ENCODE peak calls at places on chromosomes 13 and 19, in five cellular contexts. C is IMR-90, K is HepG2, P is HCT116, H is A549. E is an unnamed sample.

GRCh38 chr13:113216165-113217056 is 7.0 kb downstream of the CUL4A start:
- DNase-seq in C (peak), K (peak), H (peak), P (peak), E (peak)

GRCh38 chr19:6580313-6580712 is 10.6 kb downstream of the CD70 start:
- DNase-seq in C (peak), H (peak), P (peak), K (no peak), E (no peak)

GRCh38 chr13:78875792-78876580 is 217.0 kb upstream of the OBI1 start:
- DNase-seq in C (no peak), K (no peak), H (no peak), P (no peak), E (no peak)

GRCh38 chr13:112893570-112894422 is 75.2 kb upstream of the MCF2L start:
- DNase-seq in H (no peak), C (peak), P (no peak), K (peak), E (peak)

GRCh38 chr13:79560954-79561353 is 80.0 kb downstream of the NDFIP2 start:
- DNase-seq in P (no peak), H (no peak), C (no peak), K (no peak), E (no peak)

GRCh38 chr19:57815247-57816075 is 748 bp upstream of the ZNF552 start:
- DNase-seq in C (no peak), H (no peak), K (no peak), P (no peak), E (no peak)

GRCh38 chr19:1746401-1747284 is 6.7 kb upstream of the ONECUT3 start:
- DNase-seq in P (peak), C (peak), H (peak), K (no peak), E (no peak)

GRCh38 chr13:44455781-44456180 is 82.2 kb downstream of the SERP2 start:
- DNase-seq in K (no peak), P (no peak), H (no peak), C (no peak), E (no peak)

GRCh38 chr13:24228852-24229458 is 68.4 kb downstream of the SPATA13 start:
- DNase-seq in C (peak), K (peak), P (peak), H (peak), E (peak)

GRCh38 chr13:76993021-76993420 is 1.1 kb downstream of the CLN5 start:
- DNase-seq in C (peak), K (no peak), P (no peak), H (no peak), E (no peak)

GRCh38 chr19:35768082-35768421 is 7.3 kb upstream of the ARHGAP33 start:
- DNase-seq in H (no peak), P (no peak), K (no peak), C (no peak), E (no peak)

GRCh38 chr13:38582133-38582532 is 104.7 kb upstream of the FREM2 start:
- DNase-seq in K (peak), H (peak), C (peak), P (no peak), E (peak)

GRCh38 chr13:113411216-113412023 is 41.9 kb downstream of the ADPRHL1 start:
- DNase-seq in H (peak), C (peak), P (peak), K (peak), E (no peak)

GRCh38 chr19:3071764-3072163 is 9.5 kb upstream of the TLE5 start:
- DNase-seq in C (no peak), P (no peak), H (no peak), K (no peak), E (no peak)

GRCh38 chr13:32086791-32087441 is 55.3 kb downstream of the FRY start:
- DNase-seq in H (no peak), K (no peak), C (no peak), P (no peak), E (no peak)

GRCh38 chr19:7751157-7751783 is 3.9 kb upstream of the CD209 start:
- DNase-seq in P (no peak), K (no peak), H (no peak), C (peak), E (no peak)

GRCh38 chr13:30371649-30372265 is 50.5 kb upstream of the UBE2L5 start:
- DNase-seq in H (peak), C (peak), K (peak), P (peak), E (no peak)

GRCh38 chr13:44759222-44759721 is 183.1 kb upstream of the TSC22D1 start:
- DNase-seq in P (no peak), H (no peak), C (no peak), K (no peak), E (no peak)

GRCh38 chr19:15280915-15281683 is 48.9 kb upstream of the EPHX3 start:
- DNase-seq in C (peak), H (peak), P (no peak), K (peak), E (peak)

GRCh38 chr13:89541091-89542030 is 1806.1 kb upstream of the MIR17HG start:
- DNase-seq in H (no peak), P (no peak), K (no peak), C (no peak), E (no peak)

GRCh38 chr19:35284153-35285140 is 2.1 kb downstream of the HAMP start:
- DNase-seq in H (no peak), P (no peak), C (no peak), K (peak), E (no peak)

GRCh38 chr19:47994209-47994802 is at the start of gene ELSPBP1:
- DNase-seq in P (no peak), H (no peak), K (no peak), C (no peak), E (no peak)

GRCh38 chr13:50060718-50061117 is 45.5 kb downstream of the KCNRG start:
- DNase-seq in H (no peak), K (no peak), C (no peak), P (no peak), E (no peak)

GRCh38 chr19:49614096-49614857 is 23.3 kb downstream of the PRR12 start:
- DNase-seq in C (peak), P (no peak), H (peak), K (peak), E (no peak)

GRCh38 chr13:42272776-42273175 is 824 bp downstream of the AKAP11 start:
- DNase-seq in K (no peak), C (no peak), H (no peak), P (no peak), E (no peak)

GRCh38 chr19:34969721-34970120 is 5.7 kb upstream of the ZNF792 start:
- DNase-seq in P (no peak), K (no peak), C (no peak), H (no peak), E (no peak)

GRCh38 chr19:48000846-48001245 is 6.4 kb downstream of the ELSPBP1 start:
- DNase-seq in K (no peak), P (no peak), H (no peak), C (no peak), E (no peak)

GRCh38 chr19:15091918-15092753 is 10.1 kb downstream of the OR1I1 start:
- DNase-seq in H (peak), C (peak), K (peak), P (peak), E (peak)

GRCh38 chr19:32519023-32519422 is 62.0 kb upstream of the PDCD5 start:
- DNase-seq in P (no peak), H (no peak), K (no peak), C (no peak), E (no peak)

GRCh38 chr19:56670961-56671612 is 470 bp downstream of the ZNF835 start:
- DNase-seq in H (no peak), C (no peak), K (no peak), P (no peak), E (no peak)

GRCh38 chr19:13817615-13818371 is 22.6 kb downstream of the ZSWIM4 start:
- DNase-seq in K (no peak), H (no peak), P (no peak), C (no peak), E (peak)

GRCh38 chr19:52297601-52298358 is 811 bp downstream of the ZNF480 start:
- DNase-seq in K (no peak), P (no peak), H (no peak), C (peak), E (peak)

GRCh38 chr13:26508885-26509284 is 48.6 kb upstream of the WASF3 start:
- DNase-seq in C (peak), H (peak), K (no peak), P (no peak), E (no peak)

GRCh38 chr13:39918837-39919236 is 263.4 kb downstream of the COG6 start:
- DNase-seq in H (no peak), C (no peak), K (no peak), P (no peak), E (no peak)

DNA sequence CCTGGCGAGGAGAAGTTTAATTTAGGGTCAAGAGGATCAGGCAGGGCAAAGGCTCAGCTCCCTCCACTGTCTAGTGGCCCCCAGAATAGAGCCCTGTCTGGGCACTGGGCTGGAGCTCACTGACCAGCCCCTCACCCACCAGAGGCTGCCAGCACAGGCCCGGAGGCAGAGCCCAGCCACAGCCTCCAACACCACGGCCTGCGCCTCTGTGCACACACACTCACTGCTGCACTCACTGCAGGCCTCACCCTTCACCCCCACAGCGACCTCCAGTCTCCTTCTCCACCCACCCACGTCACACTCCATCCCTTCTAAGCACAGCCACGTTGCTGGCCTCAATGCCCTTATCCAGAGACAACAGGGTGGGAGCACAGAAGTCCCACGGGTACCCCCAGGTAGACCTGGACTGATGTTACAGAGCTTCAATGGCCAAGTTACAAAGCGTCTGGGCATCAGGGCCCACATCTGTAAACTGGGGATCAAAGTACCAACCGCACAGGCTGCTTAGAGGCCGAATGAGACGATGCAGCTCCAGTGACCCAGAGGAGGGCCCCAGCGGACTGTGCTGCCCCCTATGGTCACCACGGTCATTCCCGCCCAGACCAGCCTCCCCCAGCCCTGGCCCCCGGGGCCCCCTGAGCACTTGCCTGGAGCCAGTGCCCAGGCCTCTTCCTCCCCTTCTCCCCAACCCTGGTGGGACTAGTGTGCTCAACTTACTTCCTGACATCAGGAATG is 4.5 kb upstream of the PRKD2 start:
- DNase-seq in C (no peak), K (peak), H (no peak), P (no peak), E (peak)
- H3K27ac ChIP-seq in C (no peak), K (peak), H (no peak), P (no peak), E (no peak)

GRCh38 chr13:109131698-109132257 is 502.4 kb downstream of the MYO16 start:
- DNase-seq in H (no peak), K (no peak), P (no peak), C (peak), E (no peak)

GRCh38 chr13:109136873-109137272 is 507.5 kb downstream of the MYO16 start:
- DNase-seq in C (no peak), P (no peak), H (no peak), K (no peak), E (no peak)

GRCh38 chr13:109130093-109130835 is 500.9 kb downstream of the MYO16 start:
- DNase-seq in K (no peak), C (no peak), H (no peak), P (no peak), E (no peak)

GRCh38 chr13:109139346-109139745 is 509.9 kb downstream of the MYO16 start:
- DNase-seq in P (no peak), C (no peak), K (no peak), H (no peak), E (no peak)

GRCh38 chr13:109135018-109135417 is 505.6 kb downstream of the MYO16 start:
- DNase-seq in C (no peak), P (no peak), K (no peak), H (peak), E (no peak)
- TF ChIP-seq CEBPB in C (no peak), P (no peak), K (no peak), H (no peak), E (no peak)

DNA sequence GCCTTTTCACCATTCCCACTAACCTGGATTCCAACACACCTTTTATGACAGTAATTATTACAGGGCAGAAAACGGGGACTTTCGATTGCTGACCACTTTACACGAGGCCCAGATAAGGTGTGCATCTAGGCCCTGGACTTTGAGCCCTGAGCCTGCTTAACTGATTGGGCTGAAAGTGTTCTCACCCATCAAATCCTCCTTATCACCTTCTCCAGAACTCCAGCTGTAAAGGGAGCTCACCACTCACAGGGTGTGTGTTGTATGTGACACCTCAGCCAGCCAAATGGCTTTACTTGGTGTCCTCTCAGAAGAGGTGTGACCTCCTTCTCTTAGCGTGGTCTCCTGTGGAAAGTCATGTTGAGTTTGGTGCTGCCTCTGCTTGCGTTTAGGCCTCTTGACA is 36.5 kb downstream of the SIPA1L3 start:
- DNase-seq in C (no peak), P (no peak), K (no peak), H (no peak), E (peak)
- H3K27ac ChIP-seq in C (no peak), P (no peak), K (peak), H (peak), E (peak)

GRCh38 chr19:4620675-4621074 is 18.6 kb upstream of the TNFAIP8L1 start:
- DNase-seq in P (no peak), C (no peak), K (no peak), H (no peak), E (no peak)

GRCh38 chr19:4624733-4625362 is 14.5 kb upstream of the TNFAIP8L1 start:
- DNase-seq in C (peak), H (peak), P (peak), K (peak), E (peak)

GRCh38 chr19:4619668-4620294 is 19.5 kb upstream of the TNFAIP8L1 start:
- DNase-seq in P (no peak), H (no peak), K (no peak), C (no peak), E (no peak)

GRCh38 chr19:4624301-4624700 is 15.0 kb upstream of the TNFAIP8L1 start:
- DNase-seq in H (no peak), K (no peak), P (no peak), C (no peak), E (no peak)

GRCh38 chr19:4622695-4623421 is 16.5 kb upstream of the TNFAIP8L1 start:
- DNase-seq in P (no peak), C (no peak), H (no peak), K (peak), E (peak)
- TF ChIP-seq CEBPB in P (no peak), C (no peak), H (no peak), K (no peak), E (no peak)

DNA sequence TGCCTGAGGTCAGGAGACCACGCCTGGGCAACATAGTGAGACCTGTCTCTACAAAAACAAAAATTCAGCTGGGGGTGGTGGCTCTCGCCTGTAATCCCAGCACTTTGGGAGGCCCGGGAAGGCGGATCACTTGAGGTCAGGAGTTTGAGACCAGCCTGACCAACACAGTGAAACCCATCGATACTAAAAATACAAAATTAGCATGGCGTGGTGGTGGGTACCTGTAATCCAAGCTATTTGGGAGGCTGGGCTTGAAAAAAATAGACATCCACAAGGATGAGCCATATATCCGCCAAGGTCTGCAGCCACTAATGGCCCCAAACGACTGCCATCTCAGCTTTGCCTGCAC is 3.1 kb downstream of the RPS16 start:
- DNase-seq in K (no peak), H (no peak), P (no peak), C (no peak), E (no peak)
- H3K27ac ChIP-seq in K (no peak), H (peak), P (peak), C (no peak), E (no peak)